ENCODE peak calls at places on chromosomes 7 and 10, in eight cellular contexts. W is CD8-positive, alpha-beta T cell; F is colonic mucosa; Q is tibial nerve; A is OCI-LY7; O is heart right ventricle; N is lower lobe of right lung; Y is fibroblast of lung. I is an unnamed sample.

GRCh38 chr10:70774810-70775678 is 10.1 kb downstream of the TBATA start:
- DNase-seq in W (no peak), F (peak; percentile 37), Q (no peak), A (no peak), O (no peak), N (peak; percentile 49), Y (no peak), I (peak; percentile 63)

GRCh38 chr7:155725073-155725346 is 80.5 kb downstream of the RBM33 start:
- DNase-seq in W (no peak), F (no peak), Q (no peak), A (peak; percentile 61), O (no peak), N (no peak), Y (no peak), I (no peak)

GRCh38 chr10:116069856-116070255 is 203.2 kb downstream of the GFRA1 start:
- DNase-seq in W (no peak), F (no peak), Q (no peak), A (no peak), O (no peak), N (no peak), Y (peak; percentile 5), I (no peak)

GRCh38 chr7:27462575-27463270 is 200.0 kb downstream of the HIBADH start:
- DNase-seq in W (no peak), F (no peak), Q (no peak), A (no peak), O (peak; percentile 18), N (no peak), Y (peak; percentile 9), I (no peak)

GRCh38 chr10:102738692-102739121 is 5.0 kb upstream of the WBP1L start:
- DNase-seq in W (no peak), F (no peak), Q (no peak), A (no peak), O (no peak), N (no peak), Y (no peak), I (no peak)

GRCh38 chr7:19665399-19666008 is 43.3 kb downstream of the POLR1F start:
- DNase-seq in W (no peak), F (no peak), Q (no peak), A (peak; percentile 34), O (no peak), N (no peak), Y (peak; percentile 55), I (no peak)

GRCh38 chr7:73451780-73452398 is 18.3 kb downstream of the FZD9 start:
- DNase-seq in W (no peak), F (no peak), Q (no peak), A (peak; percentile 62), O (no peak), N (no peak), Y (peak; percentile 77), I (no peak)

GRCh38 chr10:112990271-112990670 is 40.2 kb downstream of the TCF7L2 start:
- DNase-seq in W (no peak), F (no peak), Q (no peak), A (no peak), O (no peak), N (no peak), Y (no peak), I (no peak)

GRCh38 chr10:32340596-32341180 is 6.3 kb downstream of the EPC1 start:
- DNase-seq in W (no peak), F (no peak), Q (no peak), A (no peak), O (no peak), N (no peak), Y (no peak), I (no peak)

GRCh38 chr10:32341596-32341995 is 5.4 kb downstream of the EPC1 start:
- DNase-seq in W (no peak), F (no peak), Q (no peak), A (no peak), O (no peak), N (no peak), Y (no peak), I (no peak)

GRCh38 chr10:32337343-32337742 is 9.6 kb downstream of the EPC1 start:
- DNase-seq in W (no peak), F (no peak), Q (no peak), A (no peak), O (no peak), N (no peak), Y (no peak), I (no peak)

GRCh38 chr10:32333849-32334248 is 13.1 kb downstream of the EPC1 start:
- DNase-seq in W (no peak), F (no peak), Q (no peak), A (no peak), O (no peak), N (no peak), Y (no peak), I (no peak)

GRCh38 chr10:32338262-32338661 is 8.7 kb downstream of the EPC1 start:
- DNase-seq in W (no peak), F (no peak), Q (no peak), A (no peak), O (no peak), N (no peak), Y (peak; percentile 23), I (no peak)
- H3K4me1 ChIP-seq in W (peaks cover 92% of the 10 kb centered on the region), F (peaks cover 18% of the 10 kb centered on the region), Q (no peaks in the 10 kb centered on the region), A (peaks cover 14% of the 10 kb centered on the region), O (peaks cover 98% of the 10 kb centered on the region), N (peaks cover 86% of the 10 kb centered on the region), Y (peaks cover 2% of the 10 kb centered on the region), I (peaks cover 99% of the 10 kb centered on the region)

GRCh38 chr10:110649652-110650264 is 5.6 kb downstream of the RBM20 start:
- DNase-seq in W (no peak), F (no peak), Q (no peak), A (peak; percentile 76), O (no peak), N (no peak), Y (no peak), I (no peak)

GRCh38 chr10:110651044-110651958 is 7.2 kb downstream of the RBM20 start:
- DNase-seq in W (no peak), F (no peak), Q (no peak), A (peak; percentile 71), O (peak; percentile 41), N (no peak), Y (peak; percentile 84), I (no peak)

GRCh38 chr10:110647136-110647430 is 2.9 kb downstream of the RBM20 start:
- DNase-seq in W (no peak), F (no peak), Q (no peak), A (no peak), O (no peak), N (no peak), Y (no peak), I (no peak)

GRCh38 chr10:110650265-110650668 is 6.1 kb downstream of the RBM20 start:
- DNase-seq in W (no peak), F (no peak), Q (no peak), A (peak; percentile 69), O (no peak), N (no peak), Y (no peak), I (no peak)

DNA sequence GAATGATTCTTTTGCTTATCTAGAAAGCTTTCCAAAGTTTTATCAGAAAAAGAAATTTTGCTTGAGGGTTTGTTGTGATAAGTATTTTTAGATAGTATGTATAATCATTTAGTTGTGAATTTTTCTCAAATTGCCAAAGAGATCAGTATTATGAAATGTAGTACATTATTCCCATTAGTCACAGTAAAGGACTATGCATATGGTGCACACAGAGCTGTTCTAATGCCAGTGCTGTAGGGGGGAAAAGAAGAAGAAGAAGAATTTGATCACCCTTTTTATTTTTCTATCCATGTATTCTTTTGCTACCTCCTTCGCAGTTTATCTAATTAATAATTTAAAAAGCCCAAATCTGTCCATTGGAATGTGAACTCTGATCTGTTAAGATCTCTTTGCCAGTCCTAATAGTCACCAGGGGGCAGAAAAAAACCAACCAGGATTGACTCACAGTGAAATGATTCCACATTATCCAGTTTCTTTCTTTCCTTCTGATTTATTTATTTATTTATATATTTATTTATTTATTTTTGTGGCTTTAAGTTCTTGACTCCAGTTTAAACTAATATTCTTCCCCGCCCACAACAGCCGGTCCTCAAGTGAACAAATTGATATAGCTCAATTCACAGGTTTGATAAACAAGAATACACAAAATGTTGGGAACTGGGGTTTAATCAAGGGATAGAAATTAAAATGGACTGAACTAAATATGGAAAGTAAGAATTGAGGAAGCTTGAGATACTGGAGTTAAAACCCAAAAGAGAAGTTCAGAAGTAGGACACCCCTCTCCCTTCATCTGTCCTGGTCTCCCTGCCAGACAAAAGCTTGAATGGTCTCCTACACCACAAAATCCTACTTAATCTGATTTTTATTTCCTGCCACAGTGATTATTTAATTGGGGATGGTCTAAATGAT is 4.9 kb downstream of the RBM20 start:
- DNase-seq in W (no peak), F (no peak), Q (no peak), A (no peak), O (no peak), N (no peak), Y (no peak), I (no peak)
- TF ChIP-seq CTCF in W (no peak), F (no peak), Q (no peak), A (peak; percentile 49), O (peak; percentile 36), N (no peak), Y (no peak), I (no peak)

GRCh38 chr7:55536619-55537457 is 35.5 kb downstream of the VOPP1 start:
- DNase-seq in W (no peak), F (no peak), Q (no peak), A (no peak), O (no peak), N (no peak), Y (no peak), I (peak; percentile 84)

GRCh38 chr7:55539380-55539779 is 32.9 kb downstream of the VOPP1 start:
- DNase-seq in W (no peak), F (no peak), Q (no peak), A (no peak), O (no peak), N (no peak), Y (peak; percentile 12), I (no peak)

GRCh38 chr7:55540226-55540858 is 32.0 kb downstream of the VOPP1 start:
- DNase-seq in W (no peak), F (no peak), Q (no peak), A (no peak), O (no peak), N (no peak), Y (no peak), I (no peak)

GRCh38 chr7:55537458-55537825 is 34.9 kb downstream of the VOPP1 start:
- DNase-seq in W (no peak), F (no peak), Q (no peak), A (no peak), O (no peak), N (no peak), Y (no peak), I (no peak)

GRCh38 chr7:55538538-55538937 is 33.8 kb downstream of the VOPP1 start:
- DNase-seq in W (no peak), F (no peak), Q (no peak), A (no peak), O (no peak), N (no peak), Y (peak; percentile 91), I (no peak)
- H3K27ac ChIP-seq in W (no peak overlapping the region), F (no peak overlapping the region), Q (no peak overlapping the region), A (no peak overlapping the region), O (no peak overlapping the region), N (no peak overlapping the region), Y (no peak overlapping the region), I (peak overlapping the region; percentile 95)

GRCh38 chr10:44973323-44974081 is 5.1 kb downstream of the DEPP1 start:
- DNase-seq in W (no peak), F (no peak), Q (peak; percentile 12), A (no peak), O (no peak), N (no peak), Y (no peak), I (peak; percentile 66)

GRCh38 chr10:44972874-44973306 is 5.7 kb downstream of the DEPP1 start:
- DNase-seq in W (no peak), F (no peak), Q (no peak), A (no peak), O (no peak), N (no peak), Y (no peak), I (peak; percentile 78)

GRCh38 chr10:44971419-44971818 is 7.2 kb downstream of the DEPP1 start:
- DNase-seq in W (no peak), F (no peak), Q (no peak), A (no peak), O (no peak), N (no peak), Y (no peak), I (peak; percentile 79)

GRCh38 chr10:44970812-44971395 is 7.7 kb downstream of the DEPP1 start:
- DNase-seq in W (no peak), F (no peak), Q (no peak), A (no peak), O (no peak), N (no peak), Y (no peak), I (peak; percentile 70)

DNA sequence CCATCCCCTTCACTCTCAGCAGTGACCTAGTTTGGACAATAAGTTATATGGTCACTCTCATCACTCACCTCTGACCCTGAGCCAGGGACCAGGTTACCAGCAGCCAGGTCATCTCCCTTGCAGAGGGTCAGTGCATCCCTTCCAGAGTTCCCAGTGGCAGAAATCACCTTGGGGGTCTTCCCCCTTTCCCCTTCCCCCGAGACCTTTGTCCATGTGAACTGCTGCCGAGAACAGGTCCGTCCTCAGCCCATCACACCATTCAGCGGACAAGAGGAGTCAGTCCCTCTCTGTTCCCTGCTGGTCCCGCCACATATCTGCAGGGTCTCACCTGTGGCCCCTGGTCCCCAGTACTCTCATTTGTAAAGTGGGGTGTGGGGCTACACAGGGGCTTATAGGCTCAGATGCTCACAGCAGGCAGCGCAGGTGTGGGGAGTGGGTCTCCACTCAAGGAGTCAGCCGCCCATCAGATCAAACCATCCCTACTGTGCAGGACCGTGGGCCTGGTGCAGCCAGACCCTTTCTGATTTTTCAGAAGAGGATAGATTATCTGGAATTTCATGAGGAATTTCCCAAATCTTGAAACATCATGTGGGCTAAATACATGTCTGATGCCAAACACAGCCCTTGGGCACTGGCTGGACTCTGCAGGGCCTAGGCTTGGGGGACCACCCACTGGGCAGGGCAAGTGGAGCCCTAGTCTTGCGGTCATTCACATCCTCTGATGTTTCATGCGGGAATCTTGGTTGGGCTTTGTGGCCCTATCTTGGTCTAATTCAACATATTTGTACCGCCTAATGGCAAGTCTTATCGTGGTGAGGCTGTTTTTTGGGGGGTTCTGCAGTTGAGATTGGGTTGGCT is 6.4 kb downstream of the DEPP1 start:
- DNase-seq in W (no peak), F (no peak), Q (no peak), A (no peak), O (no peak), N (no peak), Y (no peak), I (peak; percentile 47)
- H3K4me1 ChIP-seq in W (peaks cover 45% of the 10 kb centered on the region), F (peaks cover 3% of the 10 kb centered on the region), Q (peaks cover 12% of the 10 kb centered on the region), A (peaks cover 36% of the 10 kb centered on the region), O (peaks cover 86% of the 10 kb centered on the region), N (peaks cover 75% of the 10 kb centered on the region), Y (peaks cover 9% of the 10 kb centered on the region), I (peaks cover 64% of the 10 kb centered on the region)

I was measured in spleen.